ENCODE peak calls at places on chromosomes 3 and 15, in seven cellular contexts. J, G, Y, H, V, O and D are unnamed samples.

GRCh38 chr3:108305484-108306172 is 9.3 kb downstream of the HHLA2 start:
- DNase-seq in H (no peak), G (no peak), J (peak; percentile 85), Y (no peak), V (peak; percentile 12), O (no peak), D (no peak)

GRCh38 chr3:5994651-5995050 is 807.1 kb downstream of the EDEM1 start:
- DNase-seq in V (no peak), H (no peak), J (no peak), Y (no peak), O (no peak), G (no peak), D (no peak)

GRCh38 chr15:96325579-96326331 is 4.7 kb upstream of the NR2F2 start:
- DNase-seq in G (no peak), Y (peak; percentile 20), V (no peak), H (no peak), J (no peak), O (no peak), D (peak; percentile 75)

GRCh38 chr3:197306374-197307086 is 8.1 kb upstream of the DLG1 start:
- DNase-seq in H (no peak), Y (no peak), G (no peak), O (no peak), J (no peak), V (no peak), D (peak; percentile 25)

GRCh38 chr3:186895406-186895805 is 34.9 kb upstream of the ST6GAL1 start:
- DNase-seq in V (no peak), J (no peak), G (no peak), H (no peak), O (no peak), Y (no peak), D (no peak)

GRCh38 chr3:47010050-47010712 is 30.7 kb downstream of the NBEAL2 start:
- DNase-seq in Y (peak; percentile 27), O (no peak), V (no peak), H (no peak), G (no peak), J (no peak), D (no peak)

GRCh38 chr3:103991461-103992115 is 1375.1 kb upstream of the ALCAM start:
- DNase-seq in J (no peak), O (no peak), H (no peak), V (no peak), G (no peak), Y (no peak), D (peak; percentile 17)

GRCh38 chr3:168094580-168094876 is 1.2 kb downstream of the GOLIM4 start:
- DNase-seq in J (no peak), G (no peak), O (no peak), V (no peak), Y (no peak), H (peak; percentile 37), D (no peak)

GRCh38 chr3:53579636-53580035 is 85.2 kb downstream of the CACNA1D start:
- DNase-seq in J (no peak), H (no peak), G (no peak), V (no peak), Y (no peak), O (no peak), D (no peak)